ENCODE peak calls at places on chromosomes 1 and 21, in five cellular contexts. P, T, Y, V and B are unnamed samples.

GRCh38 chr1:246364415-246364941 is 142.6 kb downstream of the SMYD3 start:
- DNase-seq in T (no peak), V (no peak), Y (no peak), P (no peak), B (no peak)

GRCh38 chr1:171251741-171252300 is 3.5 kb downstream of the FMO1 start:
- DNase-seq in V (no peak), Y (no peak), T (peak), P (peak), B (peak)

GRCh38 chr1:5889901-5890300 is 102.3 kb downstream of the NPHP4 start:
- DNase-seq in P (no peak), Y (no peak), T (no peak), V (peak), B (no peak)

GRCh38 chr1:44694863-44695478 is 20.5 kb downstream of the ARMH1 start:
- DNase-seq in P (no peak), T (no peak), Y (no peak), V (no peak), B (no peak)

GRCh38 chr21:46212721-46213484 is 15.7 kb downstream of the LSS start:
- DNase-seq in P (peak), Y (no peak), T (no peak), V (peak), B (no peak)

GRCh38 chr1:154479764-154480421 is 22.1 kb upstream of the TDRD10 start:
- DNase-seq in T (peak), P (peak), Y (peak), V (no peak), B (peak)

GRCh38 chr21:45511661-45512431 is 30.4 kb downstream of the SLC19A1 start:
- DNase-seq in P (no peak), V (peak), Y (no peak), T (no peak), B (no peak)

GRCh38 chr1:56866656-56867055 is 12.1 kb downstream of the C8A start:
- DNase-seq in T (peak), V (no peak), P (no peak), Y (no peak), B (peak)

GRCh38 chr1:156421062-156421938 is 52.3 kb downstream of the RHBG start:
- DNase-seq in V (peak), Y (peak), P (peak), T (peak), B (peak)

GRCh38 chr1:98931134-98931835 is 73.4 kb downstream of the PLPPR5 start:
- DNase-seq in Y (no peak), P (no peak), T (no peak), V (no peak), B (no peak)

GRCh38 chr1:177181631-177182291 is 11.0 kb downstream of the BRINP2 start:
- DNase-seq in T (peak), V (peak), Y (no peak), P (peak), B (peak)

GRCh38 chr1:186094170-186094569 is 280.9 kb downstream of the TPR start:
- DNase-seq in Y (no peak), P (no peak), T (peak), V (no peak), B (peak)

GRCh38 chr1:82388679-82389078 is 587.9 kb downstream of the ADGRL2 start:
- DNase-seq in Y (no peak), P (no peak), T (peak), V (no peak), B (no peak)

GRCh38 chr1:176531036-176531435 is 68.1 kb downstream of the PAPPA2 start:
- DNase-seq in Y (no peak), P (no peak), T (no peak), V (no peak), B (no peak)

GRCh38 chr1:203823306-203823705 is 27.9 kb downstream of the ZBED6 start:
- DNase-seq in V (no peak), P (no peak), Y (no peak), T (no peak), B (no peak)

GRCh38 chr1:58929667-58930325 is 145.9 kb upstream of the JUN start:
- DNase-seq in T (no peak), Y (peak), P (no peak), V (no peak), B (no peak)

GRCh38 chr21:45977396-45977795 is 4.2 kb upstream of the COL6A1 start:
- DNase-seq in V (no peak), T (no peak), P (peak), Y (no peak), B (peak)

GRCh38 chr21:45281411-45282282 is 6.0 kb downstream of the POFUT2 start:
- DNase-seq in P (peak), T (no peak), Y (no peak), V (peak), B (no peak)

GRCh38 chr1:116754203-116754977 is at the start of gene CD2:
- DNase-seq in V (no peak), T (no peak), Y (no peak), P (no peak), B (no peak)

GRCh38 chr1:116569776-116570357 is 959 bp downstream of the CD58 start:
- DNase-seq in P (no peak), T (peak), V (peak), Y (peak), B (no peak)